ENCODE peak calls at places on chromosomes 7 and 10, in six cellular contexts. L is K562, O is HCT116, E is HepG2, R is SK-N-SH, X is H1. B is an unnamed sample.

GRCh38 chr7:150668472-150668911 is 17.0 kb upstream of the GIMAP2 start:
- DNase-seq in O (no peak), L (no peak), X (no peak), R (no peak), E (no peak), B (no peak)

GRCh38 chr10:117365612-117366011 is 9.6 kb downstream of the PDZD8 start:
- DNase-seq in R (no peak), X (no peak), L (no peak), O (peak), E (no peak), B (no peak)

GRCh38 chr10:119423911-119424590 is 118.5 kb downstream of the RGS10 start:
- DNase-seq in O (no peak), X (no peak), R (no peak), L (no peak), E (no peak), B (no peak)

GRCh38 chr10:68099736-68100135 is 9.6 kb upstream of the MYPN start:
- DNase-seq in E (no peak), O (no peak), X (no peak), L (no peak), R (no peak), B (no peak)

GRCh38 chr10:130354976-130355795 is 219.0 kb downstream of the GLRX3 start:
- DNase-seq in E (no peak), O (no peak), R (no peak), X (no peak), L (no peak), B (no peak)

GRCh38 chr10:131580076-131580652 is 268.6 kb upstream of the TCERG1L start:
- DNase-seq in O (no peak), R (no peak), E (no peak), L (no peak), X (no peak), B (no peak)

GRCh38 chr10:44024351-44025116 is 360.4 kb downstream of the CXCL12 start:
- DNase-seq in L (no peak), E (no peak), O (no peak), R (no peak), X (no peak), B (no peak)

GRCh38 chr7:1544178-1544895 is 11.7 kb downstream of the TMEM184A start:
- DNase-seq in X (no peak), E (no peak), O (no peak), R (no peak), L (no peak), B (no peak)

GRCh38 chr7:105439174-105439893 is 50.6 kb upstream of the SRPK2 start:
- DNase-seq in X (no peak), O (no peak), E (peak), R (peak), L (peak), B (peak)

GRCh38 chr7:26705567-26705966 is 158.8 kb downstream of the SKAP2 start:
- DNase-seq in E (peak), R (peak), L (no peak), X (no peak), O (no peak), B (peak)

GRCh38 chr7:90999989-91000979 is 263.9 kb upstream of the FZD1 start:
- DNase-seq in O (no peak), X (no peak), R (no peak), E (no peak), L (no peak), B (no peak)

GRCh38 chr10:27614776-27615175 is 110.7 kb downstream of the RAB18 start:
- DNase-seq in L (no peak), O (no peak), E (no peak), X (no peak), R (no peak), B (no peak)

GRCh38 chr10:110864662-110865140 is 7.0 kb upstream of the PDCD4 start:
- DNase-seq in R (no peak), E (no peak), O (no peak), L (no peak), X (no peak), B (no peak)

GRCh38 chr10:11685787-11686218 is 56.4 kb upstream of the ECHDC3 start:
- DNase-seq in X (no peak), E (peak), O (peak), R (no peak), L (peak), B (no peak)

GRCh38 chr10:44853148-44853734 is 57.9 kb upstream of the TMEM72 start:
- DNase-seq in X (no peak), E (no peak), R (no peak), L (no peak), O (no peak), B (peak)

GRCh38 chr10:42878134-42878820 is 95.7 kb downstream of the BMS1 start:
- DNase-seq in E (no peak), O (no peak), L (no peak), R (no peak), X (no peak), B (no peak)

GRCh38 chr7:86932038-86932512 is 127.4 kb downstream of the ELAPOR2 start:
- DNase-seq in L (no peak), O (no peak), R (no peak), X (no peak), E (no peak), B (no peak)

GRCh38 chr7:43905954-43906326 is 456 bp downstream of the URGCP start:
- DNase-seq in R (peak), E (peak), L (no peak), X (peak), O (no peak), B (peak)

GRCh38 chr7:80916770-80917681 is 1.8 kb downstream of the SEMA3C start:
- DNase-seq in X (no peak), L (no peak), R (peak), O (no peak), E (no peak), B (peak)

GRCh38 chr7:75033826-75034225 is 39.8 kb downstream of the RCC1L start:
- DNase-seq in X (no peak), L (no peak), O (no peak), R (no peak), E (no peak), B (no peak)

GRCh38 chr10:60480865-60481563 is 91.3 kb upstream of the ANK3 start:
- DNase-seq in X (no peak), O (peak), L (no peak), E (no peak), R (no peak), B (no peak)

GRCh38 chr10:128068398-128069285 is 57.6 kb downstream of the MKI67 start:
- DNase-seq in X (no peak), L (no peak), E (no peak), R (no peak), O (no peak), B (no peak)

GRCh38 chr7:27784399-27785053 is 44.6 kb downstream of the TAX1BP1 start:
- DNase-seq in E (peak), L (peak), O (peak), R (peak), X (no peak), B (no peak)

GRCh38 chr7:45088821-45089313 is at the start of gene NACAD:
- DNase-seq in E (no peak), X (peak), R (peak), O (no peak), L (peak), B (no peak)

GRCh38 chr10:95236068-95236903 is 42.2 kb downstream of the ACSM6 start:
- DNase-seq in X (no peak), R (no peak), E (no peak), L (no peak), O (peak), B (no peak)

GRCh38 chr10:96376483-96376882 is 17.7 kb upstream of the OPALIN start:
- DNase-seq in R (no peak), E (no peak), L (no peak), O (no peak), X (no peak), B (no peak)

GRCh38 chr10:43939939-43940810 is 291.5 kb upstream of the ZNF32 start:
- DNase-seq in O (no peak), L (no peak), E (no peak), X (no peak), R (peak), B (no peak)

GRCh38 chr10:79342811-79343541 is 4.3 kb upstream of the PPIF start:
- DNase-seq in X (no peak), R (no peak), L (peak), O (no peak), E (no peak), B (no peak)

GRCh38 chr7:159027803-159028455 is 116.7 kb downstream of the VIPR2 start:
- DNase-seq in L (no peak), O (no peak), X (no peak), E (peak), R (no peak), B (peak)

GRCh38 chr10:36086976-36087726 is 445.1 kb upstream of the FZD8 start:
- DNase-seq in L (no peak), E (no peak), X (no peak), O (no peak), R (no peak), B (no peak)

GRCh38 chr10:6649903-6650302 is 69.8 kb upstream of the PRKCQ start:
- DNase-seq in E (no peak), X (no peak), O (no peak), L (no peak), R (no peak), B (no peak)

GRCh38 chr10:49595713-49596492 is 14.2 kb upstream of the SLC18A3 start:
- DNase-seq in R (no peak), X (peak), E (no peak), L (no peak), O (no peak), B (no peak)
- TF ChIP-seq JUND in R (no peak), X (no peak), E (no peak), L (no peak), O (no peak), B (no peak)

GRCh38 chr10:73161662-73162061 is 6.1 kb downstream of the ECD start:
- DNase-seq in X (no peak), R (no peak), E (no peak), L (no peak), O (no peak), B (no peak)

GRCh38 chr10:73156054-73156453 is 11.8 kb downstream of the ECD start:
- DNase-seq in X (no peak), E (no peak), R (no peak), O (no peak), L (peak), B (no peak)

GRCh38 chr10:73161079-73161478 is 6.7 kb downstream of the ECD start:
- DNase-seq in L (no peak), R (no peak), X (no peak), O (no peak), E (no peak), B (no peak)

GRCh38 chr10:73163096-73163495 is 4.7 kb downstream of the ECD start:
- DNase-seq in R (no peak), X (no peak), O (no peak), E (no peak), L (no peak), B (no peak)

GRCh38 chr10:73159038-73159648 is 8.7 kb downstream of the ECD start:
- DNase-seq in X (peak), O (no peak), R (peak), L (peak), E (peak), B (peak)
- TF ChIP-seq JUND in X (no peak), O (no peak), R (no peak), L (no peak), E (no peak), B (no peak)

GRCh38 chr7:120805636-120806388 is 52.1 kb downstream of the TSPAN12 start:
- DNase-seq in X (peak), R (peak), O (peak), L (peak), E (peak), B (peak)
- TF ChIP-seq JUND in X (no peak), R (no peak), O (no peak), L (peak), E (no peak), B (no peak)

GRCh38 chr7:22591271-22591670 is 91.3 kb upstream of the STEAP1B start:
- DNase-seq in E (no peak), L (no peak), O (no peak), R (no peak), X (no peak), B (no peak)
- TF ChIP-seq JUND in E (no peak), L (no peak), O (no peak), R (no peak), X (no peak), B (no peak)

GRCh38 chr7:133638835-133639234 is 386.0 kb downstream of the EXOC4 start:
- DNase-seq in L (no peak), E (no peak), X (no peak), O (no peak), R (no peak), B (no peak)

GRCh38 chr7:133646493-133647154 is 393.7 kb downstream of the EXOC4 start:
- DNase-seq in O (no peak), R (peak), E (no peak), X (no peak), L (no peak), B (no peak)

GRCh38 chr7:133641436-133641835 is 388.6 kb downstream of the EXOC4 start:
- DNase-seq in L (no peak), R (no peak), X (no peak), O (no peak), E (no peak), B (peak)

GRCh38 chr7:133645870-133646492 is 393.1 kb downstream of the EXOC4 start:
- DNase-seq in R (no peak), L (no peak), X (no peak), O (no peak), E (no peak), B (no peak)

DNA sequence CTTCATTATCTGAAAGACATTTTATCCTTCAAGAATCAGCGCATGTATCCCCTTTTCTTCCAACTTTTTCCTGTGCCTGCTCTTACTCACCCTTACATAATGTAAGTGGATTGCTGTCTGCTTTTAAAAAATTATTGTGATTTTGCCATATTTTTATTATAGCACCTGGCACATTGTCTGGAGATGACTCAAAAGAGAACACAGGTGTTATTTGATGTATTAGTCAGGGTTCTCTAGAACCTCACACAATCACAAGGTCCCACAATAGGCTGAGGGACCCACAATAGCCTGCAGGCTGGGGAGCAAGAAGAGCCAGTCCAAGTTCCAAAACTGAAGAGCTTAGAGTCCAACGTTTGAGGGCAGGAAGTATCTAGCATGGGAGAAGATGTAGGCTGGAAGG is 390.0 kb downstream of the EXOC4 start:
- DNase-seq in E (no peak), O (no peak), X (no peak), R (no peak), L (no peak), B (no peak)
- TF ChIP-seq JUND in E (no peak), O (no peak), X (no peak), R (no peak), L (no peak), B (no peak)

GRCh38 chr10:124892031-124892430 is 49.9 kb upstream of the ZRANB1 start:
- DNase-seq in L (no peak), E (no peak), X (no peak), O (no peak), R (no peak), B (no peak)
- TF ChIP-seq JUND in L (no peak), E (no peak), X (no peak), O (no peak), R (no peak), B (no peak)

GRCh38 chr10:54081950-54082349 is 719.1 kb downstream of the PCDH15 start:
- DNase-seq in R (no peak), L (no peak), E (no peak), O (no peak), X (no peak), B (no peak)
- TF ChIP-seq JUND in R (no peak), L (no peak), E (no peak), O (no peak), X (no peak), B (no peak)

DNA sequence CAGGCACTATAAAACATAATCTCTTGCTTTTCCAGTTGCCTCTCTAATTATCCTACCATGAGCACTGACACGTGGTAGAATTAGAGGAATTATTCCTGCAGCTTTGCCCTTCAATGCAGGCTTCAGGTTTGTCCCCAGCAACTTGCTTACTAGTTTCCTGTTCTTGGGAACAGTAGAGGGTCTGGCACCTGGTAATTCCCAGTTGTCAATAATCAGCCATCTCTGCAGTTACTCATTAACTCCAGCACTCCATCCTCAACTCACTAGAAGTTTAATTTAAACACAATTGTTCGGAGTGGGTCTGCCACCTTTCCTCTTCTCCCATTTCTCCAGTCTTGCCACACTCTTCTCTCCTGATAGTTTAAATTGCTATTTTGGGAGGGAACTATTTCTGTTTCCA is 324.3 kb upstream of the KIAA1217 start:
- DNase-seq in O (no peak), E (no peak), L (no peak), X (no peak), R (no peak), B (no peak)
- TF ChIP-seq JUND in O (no peak), E (no peak), L (no peak), X (no peak), R (no peak), B (no peak)

B was measured in T47D.